ENCODE peak calls at places on chromosomes 11 and 22, in six cellular contexts. One of them, this sample, is unnamed.

GRCh38 chr11:112320668-112321067 is 60.0 kb upstream of the PLET1 start:
- DNase-seq in neural progenitor cell: no peak
- DNase-seq in PC-3: peak
- DNase-seq in HCT116: no peak
- DNase-seq in hepatocyte: peak
- DNase-seq in GM23338: no peak
- DNase-seq in this sample: no peak

GRCh38 chr11:63869171-63869591 is 30.3 kb downstream of the MARK2 start:
- DNase-seq in neural progenitor cell: no peak
- DNase-seq in PC-3: peak
- DNase-seq in HCT116: no peak
- DNase-seq in hepatocyte: no peak
- DNase-seq in GM23338: no peak
- DNase-seq in this sample: no peak

GRCh38 chr11:104332110-104332509 is 168.2 kb upstream of the PDGFD start:
- DNase-seq in neural progenitor cell: peak
- DNase-seq in PC-3: peak
- DNase-seq in HCT116: peak
- DNase-seq in hepatocyte: peak
- DNase-seq in GM23338: peak
- DNase-seq in this sample: no peak

GRCh38 chr22:49568751-49569285 is 258.9 kb downstream of the BRD1 start:
- DNase-seq in neural progenitor cell: peak
- DNase-seq in PC-3: no peak
- DNase-seq in HCT116: no peak
- DNase-seq in hepatocyte: no peak
- DNase-seq in GM23338: no peak
- DNase-seq in this sample: no peak

GRCh38 chr22:47294222-47294532 is 531.7 kb downstream of the TBC1D22A start:
- DNase-seq in neural progenitor cell: no peak
- DNase-seq in PC-3: peak
- DNase-seq in HCT116: no peak
- DNase-seq in hepatocyte: no peak
- DNase-seq in GM23338: no peak
- DNase-seq in this sample: no peak

GRCh38 chr11:3615998-3616397 is 25.8 kb downstream of the ART5 start:
- DNase-seq in neural progenitor cell: no peak
- DNase-seq in PC-3: no peak
- DNase-seq in HCT116: no peak
- DNase-seq in hepatocyte: no peak
- DNase-seq in GM23338: no peak
- DNase-seq in this sample: no peak

GRCh38 chr11:6576471-6577373 is 26.7 kb downstream of the RRP8 start:
- DNase-seq in neural progenitor cell: no peak
- DNase-seq in PC-3: no peak
- DNase-seq in HCT116: no peak
- DNase-seq in hepatocyte: peak
- DNase-seq in GM23338: peak
- DNase-seq in this sample: no peak

GRCh38 chr11:11843233-11843632 is 1.5 kb downstream of the USP47 start:
- DNase-seq in neural progenitor cell: peak
- DNase-seq in PC-3: peak
- DNase-seq in HCT116: no peak
- DNase-seq in hepatocyte: peak
- DNase-seq in GM23338: no peak
- DNase-seq in this sample: no peak

GRCh38 chr11:36360318-36360717 is 64.2 kb downstream of the PRR5L start:
- DNase-seq in neural progenitor cell: no peak
- DNase-seq in PC-3: no peak
- DNase-seq in HCT116: no peak
- DNase-seq in hepatocyte: no peak
- DNase-seq in GM23338: no peak
- DNase-seq in this sample: no peak

GRCh38 chr22:47247609-47248240 is 485.3 kb downstream of the TBC1D22A start:
- DNase-seq in neural progenitor cell: no peak
- DNase-seq in PC-3: no peak
- DNase-seq in HCT116: no peak
- DNase-seq in hepatocyte: no peak
- DNase-seq in GM23338: no peak
- DNase-seq in this sample: no peak

GRCh38 chr22:21102659-21103267 is 57.0 kb downstream of the LRRC74B start:
- DNase-seq in neural progenitor cell: peak
- DNase-seq in PC-3: peak
- DNase-seq in HCT116: peak
- DNase-seq in hepatocyte: peak
- DNase-seq in GM23338: peak
- DNase-seq in this sample: peak

GRCh38 chr11:96014234-96014633 is 90.3 kb upstream of the MTMR2 start:
- DNase-seq in neural progenitor cell: no peak
- DNase-seq in PC-3: peak
- DNase-seq in HCT116: peak
- DNase-seq in hepatocyte: no peak
- DNase-seq in GM23338: no peak
- DNase-seq in this sample: peak

GRCh38 chr11:8459711-8460399 is 134.2 kb downstream of the STK33 start:
- DNase-seq in neural progenitor cell: no peak
- DNase-seq in PC-3: no peak
- DNase-seq in HCT116: no peak
- DNase-seq in hepatocyte: no peak
- DNase-seq in GM23338: no peak
- DNase-seq in this sample: no peak

GRCh38 chr22:31650391-31650790 is 11.6 kb downstream of the PISD start:
- DNase-seq in neural progenitor cell: no peak
- DNase-seq in PC-3: no peak
- DNase-seq in HCT116: no peak
- DNase-seq in hepatocyte: no peak
- DNase-seq in GM23338: peak
- DNase-seq in this sample: no peak

GRCh38 chr22:29186302-29186701 is 19.4 kb upstream of the EMID1 start:
- DNase-seq in neural progenitor cell: no peak
- DNase-seq in PC-3: no peak
- DNase-seq in HCT116: no peak
- DNase-seq in hepatocyte: no peak
- DNase-seq in GM23338: no peak
- DNase-seq in this sample: no peak

GRCh38 chr22:29190051-29190450 is 15.6 kb upstream of the EMID1 start:
- DNase-seq in neural progenitor cell: no peak
- DNase-seq in PC-3: no peak
- DNase-seq in HCT116: no peak
- DNase-seq in hepatocyte: no peak
- DNase-seq in GM23338: no peak
- DNase-seq in this sample: no peak

GRCh38 chr22:29187831-29188230 is 17.9 kb upstream of the EMID1 start:
- DNase-seq in neural progenitor cell: no peak
- DNase-seq in PC-3: no peak
- DNase-seq in HCT116: no peak
- DNase-seq in hepatocyte: no peak
- DNase-seq in GM23338: no peak
- DNase-seq in this sample: no peak

GRCh38 chr22:29184886-29185575 is 20.7 kb upstream of the EMID1 start:
- DNase-seq in neural progenitor cell: no peak
- DNase-seq in PC-3: no peak
- DNase-seq in HCT116: no peak
- DNase-seq in hepatocyte: no peak
- DNase-seq in GM23338: no peak
- DNase-seq in this sample: no peak

GRCh38 chr22:29183971-29184595 is 21.6 kb upstream of the EMID1 start:
- DNase-seq in neural progenitor cell: no peak
- DNase-seq in PC-3: no peak
- DNase-seq in HCT116: no peak
- DNase-seq in hepatocyte: no peak
- DNase-seq in GM23338: no peak
- DNase-seq in this sample: no peak
- TF ChIP-seq EZH2phosphoT487 in neural progenitor cell: no peak
- TF ChIP-seq EZH2phosphoT487 in PC-3: no peak
- TF ChIP-seq EZH2phosphoT487 in HCT116: no peak
- TF ChIP-seq EZH2phosphoT487 in hepatocyte: no peak
- TF ChIP-seq EZH2phosphoT487 in GM23338: no peak
- TF ChIP-seq EZH2phosphoT487 in this sample: no peak

DNA sequence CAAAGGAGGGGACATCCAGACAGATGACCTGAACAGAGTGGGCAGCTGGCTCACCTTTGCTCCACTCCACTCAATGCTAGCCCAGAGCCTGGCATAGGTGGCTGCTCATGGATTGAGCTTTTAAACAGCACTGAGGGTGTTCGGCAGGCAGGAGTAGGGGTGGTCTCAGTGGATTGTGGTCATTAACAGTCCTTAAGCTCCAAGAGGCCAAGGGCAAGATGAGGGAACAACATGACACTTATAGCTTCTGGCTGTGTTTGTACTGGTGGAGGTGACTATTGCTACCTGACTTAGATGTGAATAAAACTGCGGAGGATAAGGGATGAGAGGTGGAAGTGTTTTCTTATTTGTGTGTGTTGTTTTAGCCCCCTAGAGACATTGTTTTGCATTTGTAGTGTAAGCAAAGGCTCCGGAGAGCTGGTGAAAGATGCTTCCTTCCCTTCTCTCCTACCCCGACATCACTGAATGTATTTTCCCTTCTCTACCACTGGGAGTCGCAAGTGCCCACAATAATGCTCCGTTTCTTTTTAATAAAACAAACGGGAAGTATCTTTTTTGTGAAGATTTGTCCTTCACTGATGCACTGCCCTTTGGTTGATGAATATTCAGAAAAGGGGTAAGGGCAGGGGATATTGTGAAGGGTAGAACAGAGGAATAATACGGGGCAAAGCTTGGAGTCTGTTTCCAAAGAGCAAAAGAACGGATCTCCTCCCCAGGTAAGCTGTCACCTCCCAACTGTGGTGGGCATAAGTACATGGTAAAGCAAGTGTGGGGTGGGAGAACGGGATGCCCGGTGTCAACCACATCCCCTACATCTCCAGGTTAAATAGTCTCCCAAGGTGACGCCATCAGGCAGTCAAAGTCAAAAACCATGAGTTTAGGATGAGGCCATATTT is 27.5 kb upstream of the MTNR1B start:
- DNase-seq in neural progenitor cell: peak
- DNase-seq in PC-3: peak
- DNase-seq in HCT116: peak
- DNase-seq in hepatocyte: peak
- DNase-seq in GM23338: peak
- DNase-seq in this sample: peak
- TF ChIP-seq CTCF in neural progenitor cell: peak
- TF ChIP-seq CTCF in PC-3: peak
- TF ChIP-seq CTCF in HCT116: peak
- TF ChIP-seq CTCF in hepatocyte: peak
- TF ChIP-seq CTCF in GM23338: peak
- TF ChIP-seq CTCF in this sample: peak

GRCh38 chr11:129316781-129317180 is 58.9 kb upstream of the BARX2 start:
- DNase-seq in neural progenitor cell: no peak
- DNase-seq in PC-3: no peak
- DNase-seq in HCT116: no peak
- DNase-seq in hepatocyte: no peak
- DNase-seq in GM23338: no peak
- DNase-seq in this sample: no peak

GRCh38 chr11:129313588-129314288 is 61.9 kb upstream of the BARX2 start:
- DNase-seq in neural progenitor cell: no peak
- DNase-seq in PC-3: no peak
- DNase-seq in HCT116: no peak
- DNase-seq in hepatocyte: no peak
- DNase-seq in GM23338: no peak
- DNase-seq in this sample: no peak

GRCh38 chr11:129314381-129314780 is 61.3 kb upstream of the BARX2 start:
- DNase-seq in neural progenitor cell: no peak
- DNase-seq in PC-3: no peak
- DNase-seq in HCT116: no peak
- DNase-seq in hepatocyte: no peak
- DNase-seq in GM23338: no peak
- DNase-seq in this sample: no peak

GRCh38 chr11:129315781-129316579 is 59.7 kb upstream of the BARX2 start:
- DNase-seq in neural progenitor cell: peak
- DNase-seq in PC-3: peak
- DNase-seq in HCT116: peak
- DNase-seq in hepatocyte: peak
- DNase-seq in GM23338: peak
- DNase-seq in this sample: no peak

DNA sequence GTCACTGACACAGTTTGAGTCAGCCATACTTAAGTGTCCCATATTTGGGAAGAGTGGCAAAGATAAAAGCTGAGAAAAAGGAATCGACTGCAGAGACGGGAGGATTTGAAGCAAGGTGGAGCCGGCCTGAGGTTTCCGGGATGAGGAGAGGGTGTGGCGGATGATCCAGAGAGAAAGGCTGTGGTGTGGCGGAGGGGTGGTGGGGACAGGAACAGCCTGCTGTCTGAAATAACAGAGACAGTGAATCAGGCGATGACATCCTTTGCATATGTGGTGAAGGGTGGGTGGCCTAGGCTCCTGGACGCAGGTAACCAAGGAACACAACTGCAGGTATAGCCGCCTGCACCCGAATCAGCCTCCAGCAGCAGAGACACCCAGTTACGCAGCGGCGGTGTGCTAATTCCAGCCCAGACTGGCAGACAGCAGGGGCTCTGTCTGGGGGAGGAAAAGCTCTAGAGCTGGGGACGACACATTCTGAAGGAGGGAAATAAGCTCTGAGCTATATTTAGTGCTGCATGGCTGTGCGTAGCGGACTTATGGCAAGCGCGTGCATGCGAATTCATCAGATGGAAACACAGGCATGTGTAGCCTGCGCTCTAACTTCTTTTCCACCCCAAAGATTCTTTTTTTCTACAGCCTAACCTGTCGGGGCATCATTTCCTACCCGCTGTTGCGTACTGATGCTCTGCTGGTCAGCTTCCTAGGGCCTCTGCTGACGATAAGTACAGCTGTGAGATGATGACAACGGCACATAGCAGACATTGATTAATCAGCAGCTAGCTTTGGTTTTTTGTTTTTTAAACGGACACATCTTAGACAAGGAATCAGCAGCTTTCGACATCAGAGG is 62.7 kb upstream of the BARX2 start:
- DNase-seq in neural progenitor cell: no peak
- DNase-seq in PC-3: no peak
- DNase-seq in HCT116: no peak
- DNase-seq in hepatocyte: no peak
- DNase-seq in GM23338: no peak
- DNase-seq in this sample: no peak
- TF ChIP-seq EZH2 in neural progenitor cell: no peak
- TF ChIP-seq EZH2 in PC-3: no peak
- TF ChIP-seq EZH2 in HCT116: no peak
- TF ChIP-seq EZH2 in hepatocyte: no peak
- TF ChIP-seq EZH2 in GM23338: no peak
- TF ChIP-seq EZH2 in this sample: no peak

DNA sequence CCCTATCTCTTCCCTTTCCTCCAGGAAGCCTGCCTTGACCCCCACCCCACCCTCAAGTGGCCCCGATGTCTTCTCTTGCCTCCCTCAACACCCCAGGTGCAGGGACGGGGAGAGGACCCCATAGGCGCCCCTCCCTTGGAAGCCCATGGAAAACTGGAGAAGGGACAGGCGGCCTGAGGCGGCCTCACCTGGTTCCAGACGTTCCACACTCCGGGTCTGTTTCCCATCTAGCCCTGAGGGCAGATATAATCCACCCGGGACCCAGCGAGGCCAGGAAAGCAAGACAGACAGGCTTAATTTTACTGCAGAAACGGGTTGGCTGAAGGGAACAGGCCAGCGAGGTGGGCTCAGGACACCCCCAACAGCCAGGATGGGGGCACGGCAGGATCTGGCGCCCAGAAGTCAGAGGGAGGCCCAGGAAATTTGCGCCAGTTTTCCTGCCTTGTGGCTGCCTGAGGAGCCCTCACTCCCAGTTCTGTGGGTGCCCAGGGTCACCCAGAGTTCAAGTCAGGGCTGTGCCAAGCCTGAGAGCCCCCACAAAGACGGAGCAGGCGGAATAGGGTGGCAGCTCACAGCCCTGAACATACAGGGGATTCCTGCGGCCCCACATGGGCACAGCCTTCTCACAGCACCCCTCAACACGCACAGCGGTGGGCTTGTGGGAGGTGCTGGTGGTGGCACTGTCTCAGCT is 3.0 kb upstream of the SIGIRR start:
- DNase-seq in neural progenitor cell: no peak
- DNase-seq in PC-3: no peak
- DNase-seq in HCT116: no peak
- DNase-seq in hepatocyte: no peak
- DNase-seq in GM23338: no peak
- DNase-seq in this sample: no peak
- TF ChIP-seq EZH2phosphoT487 in neural progenitor cell: no peak
- TF ChIP-seq EZH2phosphoT487 in PC-3: no peak
- TF ChIP-seq EZH2phosphoT487 in HCT116: no peak
- TF ChIP-seq EZH2phosphoT487 in hepatocyte: no peak
- TF ChIP-seq EZH2phosphoT487 in GM23338: no peak
- TF ChIP-seq EZH2phosphoT487 in this sample: no peak

This sample was measured in MM.1S.